ENCODE peak calls at places on chromosomes 13 and 19, in four cellular contexts. V is SK-N-SH, L is hepatocyte, O is fibroblast of lung. W is an unnamed sample.

GRCh38 chr19:16001481-16002312 is 52.9 kb downstream of the OR10H4 start:
- DNase-seq in L (no peak), O (peak; percentile 84), V (no peak), W (peak; percentile 45)

GRCh38 chr13:78372581-78372980 is 230.8 kb downstream of the POU4F1 start:
- DNase-seq in O (peak; percentile 73), L (no peak), V (no peak), W (no peak)

GRCh38 chr13:40113644-40114304 is 458.3 kb downstream of the COG6 start:
- DNase-seq in L (no peak), V (no peak), O (peak; percentile 81), W (peak; percentile 79)

GRCh38 chr19:55459950-55460657 is 1.3 kb downstream of the ISOC2 start:
- DNase-seq in L (no peak), V (peak; percentile 52), O (peak; percentile 38), W (no peak)

GRCh38 chr19:34253711-34254551 is 423 bp upstream of the GARRE1 start:
- DNase-seq in O (peak; percentile 55), L (peak; percentile 94), V (no peak), W (no peak)

GRCh38 chr13:23372264-23372905 is 61.1 kb downstream of the SACS start:
- DNase-seq in O (peak; percentile 73), V (no peak), L (no peak), W (no peak)

GRCh38 chr13:77740097-77740496 is 42.6 kb downstream of the SLAIN1 start:
- DNase-seq in L (no peak), V (no peak), O (no peak), W (no peak)

GRCh38 chr19:34096020-34096915 is 76.0 kb upstream of the LSM14A start:
- DNase-seq in V (peak; percentile 72), O (peak; percentile 65), L (peak; percentile 67), W (peak; percentile 18)

GRCh38 chr13:77699059-77699680 is 1.7 kb downstream of the SLAIN1 start:
- DNase-seq in V (no peak), L (no peak), O (no peak), W (no peak)

GRCh38 chr19:31351212-31352193 is 2.3 kb upstream of the TSHZ3 start:
- DNase-seq in L (peak; percentile 45), V (peak; percentile 74), O (peak; percentile 73), W (peak; percentile 66)

GRCh38 chr13:28329395-28330158 is 165.4 kb downstream of the FLT1 start:
- DNase-seq in O (peak; percentile 85), V (no peak), L (no peak), W (no peak)

GRCh38 chr13:45448965-45449559 is 15.7 kb upstream of the COG3 start:
- DNase-seq in L (no peak), V (no peak), O (no peak), W (no peak)

GRCh38 chr19:18809149-18809978 is 18.3 kb upstream of the COMP start:
- DNase-seq in O (peak; percentile 91), L (peak; percentile 57), V (no peak), W (peak; percentile 62)

GRCh38 chr19:47157455-47158321 is 27.1 kb downstream of the SAE1 start:
- DNase-seq in L (peak; percentile 26), V (no peak), O (peak; percentile 51), W (no peak)

GRCh38 chr19:12995596-12996541 is 594 bp downstream of the NFIX start:
- DNase-seq in V (peak; percentile 87), L (peak; percentile 37), O (peak; percentile 36), W (peak; percentile 47)

GRCh38 chr13:110239280-110240120 is 67.5 kb downstream of the COL4A1 start:
- DNase-seq in L (no peak), V (no peak), O (no peak), W (no peak)

GRCh38 chr13:66222926-66223325 is 1007.2 kb downstream of the PCDH9 start:
- DNase-seq in O (no peak), V (no peak), L (no peak), W (no peak)

GRCh38 chr13:49314344-49314882 is 66.7 kb downstream of the CDADC1 start:
- DNase-seq in V (no peak), O (no peak), L (no peak), W (no peak)

GRCh38 chr19:42108527-42109389 is 23.5 kb downstream of the POU2F2 start:
- DNase-seq in V (peak; percentile 91), O (peak; percentile 90), L (peak; percentile 90), W (peak; percentile 68)

GRCh38 chr19:55640043-55640576 is 692 bp upstream of the ZNF580 start:
- DNase-seq in V (peak; percentile 83), O (peak; percentile 75), L (no peak), W (peak; percentile 58)

GRCh38 chr19:56085571-56086275 is 35.4 kb downstream of the ZNF787 start:
- DNase-seq in O (no peak), V (no peak), L (no peak), W (peak; percentile 62)

GRCh38 chr19:4326837-4327251 is 11.8 kb downstream of the STAP2 start:
- DNase-seq in O (no peak), V (peak; percentile 75), L (no peak), W (no peak)

GRCh38 chr13:113623491-113624234 is 34.3 kb downstream of the ATP4B start:
- DNase-seq in L (no peak), O (no peak), V (no peak), W (no peak)

GRCh38 chr19:17415107-17415506 is 4.7 kb upstream of the MVB12A start:
- DNase-seq in L (no peak), O (no peak), V (no peak), W (no peak)

GRCh38 chr19:42412661-42413076 is 14.5 kb downstream of the LIPE start:
- DNase-seq in V (peak; percentile 46), O (no peak), L (no peak), W (no peak)

DNA sequence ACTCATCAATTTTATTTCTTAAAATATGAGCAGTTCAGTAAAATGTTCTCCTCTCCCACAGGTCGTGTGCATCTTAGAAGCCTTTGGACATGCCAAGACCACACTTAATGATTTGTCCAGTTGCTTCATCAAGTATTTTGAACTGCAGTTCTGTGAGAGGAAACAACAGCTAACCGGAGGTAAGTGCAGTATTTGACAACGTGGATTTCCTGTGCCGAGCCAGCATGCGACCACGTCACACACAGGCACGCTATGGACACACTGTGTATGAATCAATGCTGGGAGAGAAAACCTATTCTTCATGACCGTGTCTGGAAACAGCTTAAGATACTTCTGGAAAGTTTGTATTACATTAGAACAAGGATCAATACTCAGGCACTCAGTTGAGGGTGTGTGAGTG is 268.5 kb downstream of the MYO16 start:
- DNase-seq in O (no peak), V (no peak), L (no peak), W (no peak)
- H2AFZ ChIP-seq in O (no peak overlapping the region), V (peak overlapping the region; percentile 46), L (no peak overlapping the region), W (no peak overlapping the region)

GRCh38 chr19:57389730-57390598 is at the start of gene ZNF548:
- DNase-seq in O (peak; percentile 100), V (peak; percentile 89), L (peak; percentile 98), W (peak; percentile 96)
- TF ChIP-seq CTCF in O (peak; percentile 23), V (peak; percentile 24), L (no peak), W (no peak)

GRCh38 chr19:11813801-11814706 is at the start of gene ZNF440:
- DNase-seq in O (peak; percentile 91), V (peak; percentile 98), L (peak; percentile 98), W (peak; percentile 92)

DNA sequence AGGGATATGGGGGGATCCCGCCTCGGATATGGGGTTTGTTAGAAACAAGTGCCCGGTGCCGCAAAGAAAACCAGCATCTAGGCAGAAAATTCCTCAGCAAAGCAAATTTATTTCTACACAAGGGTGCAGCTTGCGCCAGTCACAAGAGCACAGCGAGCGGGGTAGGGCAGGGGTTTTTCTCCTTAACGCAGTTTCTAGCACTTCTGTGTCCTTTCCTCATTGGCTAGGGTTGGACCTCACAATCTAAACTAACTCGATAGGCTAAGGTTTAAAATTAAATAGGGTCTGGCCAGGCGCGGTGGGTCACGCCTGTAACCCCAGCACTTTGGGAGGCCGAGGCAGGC is 606 bp downstream of the ZNF440 start:
- DNase-seq in V (no peak), O (peak; percentile 52), L (peak; percentile 50), W (peak; percentile 17)
- H2AFZ ChIP-seq in V (peak overlapping the region; percentile 99), O (peak overlapping the region; percentile 97), L (peak overlapping the region; percentile 89), W (peak overlapping the region; percentile 95)

DNA sequence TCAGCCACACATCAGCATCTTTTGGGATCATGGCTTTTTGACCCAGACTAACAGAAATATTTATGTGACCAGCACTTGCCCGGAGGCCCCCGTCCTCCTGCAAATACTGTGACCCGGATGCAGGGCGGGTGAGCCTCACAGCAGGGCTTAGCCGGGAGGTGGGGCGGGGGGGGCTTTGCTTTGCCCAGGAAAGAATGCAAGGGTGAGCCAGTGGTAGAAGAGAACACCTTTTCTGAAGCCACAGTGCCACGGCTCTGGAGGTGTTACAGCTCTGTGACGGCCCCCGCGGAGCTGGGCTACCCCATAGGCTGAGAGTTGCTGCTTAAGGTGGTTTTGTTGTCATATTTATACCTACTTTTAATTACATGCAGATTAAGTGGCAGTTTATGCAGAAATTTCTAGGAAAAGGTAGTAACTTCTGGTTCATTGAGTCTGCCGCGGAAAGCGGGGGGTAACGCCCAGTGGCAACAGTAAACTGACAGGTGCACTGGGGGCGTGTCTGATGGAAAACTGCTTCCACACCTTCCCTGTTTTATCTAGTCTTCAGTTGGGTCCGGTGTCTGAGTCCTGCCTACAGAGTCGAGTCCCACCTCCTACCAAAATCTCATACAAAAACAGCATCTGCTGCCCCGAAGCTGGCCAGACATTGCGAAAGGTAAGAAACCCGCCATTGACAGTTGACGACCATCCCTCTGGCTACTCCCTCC is 187.9 kb downstream of the TEX29 start:
- DNase-seq in V (no peak), O (no peak), L (no peak), W (no peak)
- TF ChIP-seq CTCF in V (no peak), O (no peak), L (no peak), W (no peak)

GRCh38 chr13:30355405-30355741 is 48.0 kb upstream of the KATNAL1 start:
- DNase-seq in V (peak; percentile 51), L (peak; percentile 37), O (no peak), W (no peak)
- H2AFZ ChIP-seq in V (no peak overlapping the region), L (no peak overlapping the region), O (no peak overlapping the region), W (no peak overlapping the region)